ENCODE peak calls at places on chromosomes 1 and 21, in four cellular contexts. N, X, K and U are unnamed samples.

GRCh38 chr1:147641695-147642592 is 28.4 kb downstream of the ACP6 start:
- DNase-seq in N (peak), K (peak), X (no peak), U (no peak)

GRCh38 chr1:2233997-2234761 is 6.1 kb downstream of the SKI start:
- DNase-seq in X (no peak), K (peak), N (no peak), U (peak)

GRCh38 chr1:117535776-117536175 is 70.1 kb upstream of the TENT5C start:
- DNase-seq in N (no peak), K (no peak), X (no peak), U (no peak)

GRCh38 chr21:14916676-14917141 is 148.1 kb downstream of the NRIP1 start:
- DNase-seq in K (no peak), N (no peak), X (no peak), U (no peak)

GRCh38 chr21:44800103-44800502 is 1.5 kb downstream of the UBE2G2 start:
- DNase-seq in X (no peak), K (peak), N (no peak), U (no peak)

GRCh38 chr21:42570841-42571387 is 57.3 kb downstream of the SLC37A1 start:
- DNase-seq in N (peak), X (peak), K (no peak), U (peak)

GRCh38 chr21:35971824-35972223 is 88.5 kb downstream of the SETD4 start:
- DNase-seq in X (no peak), N (no peak), K (no peak), U (no peak)

GRCh38 chr1:29912413-29912812 is 676.1 kb downstream of the PTPRU start:
- DNase-seq in X (no peak), K (peak), N (peak), U (no peak)

GRCh38 chr1:155070721-155071556 is 7.4 kb downstream of the EFNA4 start:
- DNase-seq in N (peak), X (peak), K (peak), U (peak)

GRCh38 chr1:185305419-185305818 is 11.6 kb downstream of the IVNS1ABP start:
- DNase-seq in N (no peak), K (no peak), X (no peak), U (no peak)

GRCh38 chr1:47388548-47389238 is 27.4 kb upstream of the FOXE3 start:
- DNase-seq in K (peak), X (peak), N (peak), U (peak)

GRCh38 chr1:201750934-201751333 is 78.0 kb upstream of the IPO9 start:
- DNase-seq in K (no peak), X (no peak), N (no peak), U (no peak)

GRCh38 chr1:196608401-196609113 is at the start of gene KCNT2:
- DNase-seq in N (peak), K (no peak), X (peak), U (no peak)

GRCh38 chr1:30423570-30423969 is 299.8 kb downstream of the MATN1 start:
- DNase-seq in K (no peak), N (no peak), X (no peak), U (no peak)

GRCh38 chr1:93177991-93178390 is 2.2 kb downstream of the TMED5 start:
- DNase-seq in K (peak), N (no peak), X (no peak), U (no peak)

GRCh38 chr1:115165776-115166175 is 76.5 kb upstream of the TSPAN2 start:
- DNase-seq in N (no peak), K (no peak), X (no peak), U (no peak)

GRCh38 chr1:62064831-62065230 is 129.8 kb upstream of the L1TD1 start:
- DNase-seq in K (no peak), X (no peak), N (no peak), U (no peak)

GRCh38 chr1:74964508-74964907 is 169.7 kb upstream of the LHX8 start:
- DNase-seq in K (peak), N (peak), X (no peak), U (peak)

GRCh38 chr1:83692524-83693336 is 306.2 kb downstream of the TTLL7 start:
- DNase-seq in X (no peak), K (no peak), N (peak), U (no peak)

GRCh38 chr1:157691285-157691920 is 9.2 kb downstream of the FCRL3 start:
- DNase-seq in X (no peak), N (peak), K (peak), U (no peak)

GRCh38 chr1:236455242-236455641 is 61.2 kb downstream of the EDARADD start:
- DNase-seq in K (peak), X (no peak), N (no peak), U (no peak)